ENCODE peak calls at places on chromosomes 5 and 9, in ten cellular contexts. M is fibroblast of pulmonary artery; R is naive thymus-derived CD4-positive, alpha-beta T cell; H is NCI-H1436; X is pons; J is HuH-7.5; U is HFF-Myc; C is IMR-90; F is nucleus accumbens; P is SW 1271. A is an unnamed sample.

GRCh38 chr5:88388476-88389170 is 120.0 kb upstream of the TMEM161B start:
- DNase-seq in M (no peak), R (no peak), H (no peak), X (peak), J (no peak), U (no peak), C (no peak), F (no peak), P (no peak), A (no peak)

GRCh38 chr5:88172847-88173758 is 95.5 kb downstream of the TMEM161B start:
- DNase-seq in M (no peak), R (no peak), H (no peak), X (no peak), J (no peak), U (peak), C (peak), F (no peak), P (no peak), A (no peak)

GRCh38 chr9:130912932-130913598 is 16.5 kb upstream of the QRFP start:
- DNase-seq in M (peak), R (no peak), H (no peak), X (peak), J (no peak), U (no peak), C (peak), F (peak), P (no peak), A (no peak)

GRCh38 chr9:76374702-76375543 is 19.3 kb downstream of the RFK start:
- DNase-seq in M (peak), R (no peak), H (no peak), X (peak), J (peak), U (peak), C (peak), F (no peak), P (no peak), A (no peak)

GRCh38 chr5:157918811-157919742 is 60.1 kb upstream of the CLINT1 start:
- DNase-seq in M (no peak), R (peak), H (no peak), X (no peak), J (no peak), U (peak), C (no peak), F (no peak), P (no peak), A (peak)

GRCh38 chr5:54049963-54050362 is 260.4 kb downstream of the ARL15 start:
- DNase-seq in M (peak), R (no peak), H (no peak), X (no peak), J (no peak), U (no peak), C (peak), F (no peak), P (no peak), A (no peak)

GRCh38 chr5:96936431-96937221 is 746 bp downstream of the LNPEP start:
- DNase-seq in M (no peak), R (peak), H (no peak), X (peak), J (no peak), U (no peak), C (peak), F (no peak), P (peak), A (no peak)

GRCh38 chr9:27514551-27514950 is 9.5 kb upstream of the IFNK start:
- DNase-seq in M (no peak), R (no peak), H (no peak), X (no peak), J (no peak), U (no peak), C (no peak), F (no peak), P (no peak), A (no peak)

GRCh38 chr5:139514486-139514856 is 31.9 kb upstream of the STING1 start:
- DNase-seq in M (no peak), R (no peak), H (no peak), X (no peak), J (no peak), U (no peak), C (no peak), F (no peak), P (no peak), A (no peak)

GRCh38 chr9:127640908-127641545 is 28.9 kb downstream of the STXBP1 start:
- DNase-seq in M (no peak), R (no peak), H (no peak), X (no peak), J (no peak), U (no peak), C (no peak), F (no peak), P (no peak), A (no peak)

GRCh38 chr5:73444499-73445432 is 3.8 kb downstream of the FOXD1 start:
- DNase-seq in M (no peak), R (no peak), H (no peak), X (no peak), J (no peak), U (no peak), C (no peak), F (no peak), P (no peak), A (peak)

GRCh38 chr9:91589101-91589553 is 165.5 kb upstream of the NFIL3 start:
- DNase-seq in M (peak), R (no peak), H (no peak), X (peak), J (no peak), U (peak), C (peak), F (no peak), P (no peak), A (no peak)

GRCh38 chr5:69492391-69493234 is at the start of gene OCLN:
- DNase-seq in M (no peak), R (no peak), H (peak), X (no peak), J (peak), U (no peak), C (no peak), F (no peak), P (peak), A (peak)

GRCh38 chr5:50958852-50959457 is 292.5 kb downstream of the PARP8 start:
- DNase-seq in M (peak), R (no peak), H (peak), X (peak), J (peak), U (no peak), C (peak), F (no peak), P (peak), A (peak)

GRCh38 chr9:130437011-130437784 is 7.6 kb upstream of the ASS1 start:
- DNase-seq in M (no peak), R (no peak), H (no peak), X (no peak), J (no peak), U (no peak), C (no peak), F (no peak), P (no peak), A (no peak)

GRCh38 chr9:111598730-111599091 is 736 bp downstream of the PTGR1 start:
- DNase-seq in M (peak), R (peak), H (no peak), X (no peak), J (peak), U (no peak), C (peak), F (no peak), P (no peak), A (no peak)

GRCh38 chr9:127539982-127540663 is 72.0 kb upstream of the STXBP1 start:
- DNase-seq in M (no peak), R (no peak), H (no peak), X (no peak), J (no peak), U (no peak), C (no peak), F (no peak), P (no peak), A (no peak)

GRCh38 chr5:78060421-78060820 is 234.1 kb downstream of the AP3B1 start:
- DNase-seq in M (peak), R (no peak), H (no peak), X (no peak), J (no peak), U (no peak), C (peak), F (no peak), P (no peak), A (no peak)

GRCh38 chr9:95409650-95410426 is 92.3 kb upstream of the FANCC start:
- DNase-seq in M (peak), R (no peak), H (peak), X (no peak), J (no peak), U (peak), C (peak), F (no peak), P (no peak), A (no peak)

GRCh38 chr5:160548949-160549665 is 127.5 kb downstream of the PTTG1 start:
- DNase-seq in M (peak), R (no peak), H (no peak), X (no peak), J (no peak), U (no peak), C (no peak), F (no peak), P (no peak), A (no peak)